ENCODE peak calls at places on chromosomes 2 and 18, in nine cellular contexts. X is HFFc6; L is AG08395; G is T-helper 2 cell; A is NCI-H1048; S is stimulated activated CD8-positive, alpha-beta memory T cell treated with anti-CD3 and anti-CD28 coated beads, Interleukin-7, amount 100 ng/mL, for 1 hour; Y is NCI-H1092; B is OCI-LY7; R is NCI-H1436. H is an unnamed sample.

GRCh38 chr2:198127627-198128026 is 323.2 kb downstream of the PLCL1 start:
- DNase-seq in A (peak; percentile 8), L (peak; percentile 66), S (peak; percentile 1), Y (peak; percentile 34), X (peak; percentile 43), R (peak; percentile 24), G (peak; percentile 80), B (peak; percentile 53), H (no peak)

GRCh38 chr2:128354731-128355470 is 36.2 kb upstream of the HS6ST1 start:
- DNase-seq in L (no peak), S (no peak), B (no peak), X (peak; percentile 34), G (no peak), R (no peak), A (no peak), Y (no peak), H (no peak)

GRCh38 chr18:7626922-7627440 is 59.9 kb downstream of the PTPRM start:
- DNase-seq in S (no peak), L (peak; percentile 71), X (peak; percentile 70), Y (no peak), R (no peak), G (no peak), A (no peak), B (no peak), H (no peak)

GRCh38 chr2:121856358-121856757 is 100.9 kb downstream of the TSN start:
- DNase-seq in A (no peak), Y (no peak), S (no peak), X (no peak), G (no peak), B (no peak), L (no peak), R (no peak), H (no peak)

GRCh38 chr2:71699428-71699827 is 246.1 kb downstream of the DYSF start:
- DNase-seq in X (no peak), A (no peak), L (no peak), G (no peak), R (no peak), B (no peak), S (no peak), Y (no peak), H (no peak)

GRCh38 chr2:11778923-11779757 is 32.7 kb downstream of the LPIN1 start:
- DNase-seq in B (peak; percentile 81), A (peak; percentile 19), Y (peak; percentile 38), S (peak; percentile 83), L (peak; percentile 88), R (peak; percentile 58), X (peak; percentile 36), G (peak; percentile 78), H (peak; percentile 35)

GRCh38 chr2:136175466-136175865 is 57.5 kb upstream of the CXCR4 start:
- DNase-seq in X (no peak), S (no peak), R (no peak), Y (no peak), G (no peak), A (no peak), L (no peak), B (no peak), H (no peak)

GRCh38 chr18:30971338-30971956 is 71.1 kb downstream of the DSC3 start:
- DNase-seq in A (peak; percentile 29), X (peak; percentile 39), R (no peak), S (no peak), G (peak; percentile 3), B (peak; percentile 27), L (peak; percentile 8), Y (peak; percentile 65), H (no peak)

GRCh38 chr2:71500426-71501079 is 47.2 kb downstream of the DYSF start:
- DNase-seq in A (no peak), B (no peak), X (no peak), Y (no peak), S (no peak), R (no peak), G (no peak), L (no peak), H (no peak)